ENCODE peak calls at places on chromosome X, in five cellular contexts. V, U, G, S and H are unnamed samples.
A peak's percentile ranks its signal among the peaks of the same experiment; 100 is the strongest.

GRCh38 chrX:134460861-134461218 is 875 bp downstream of the HPRT1 start:
- DNase-seq in V (no peak), U (no peak), G (no peak), S (no peak), H (no peak)

GRCh38 chrX:24282381-24283121 is 31.3 kb downstream of the SUPT20HL2 start:
- DNase-seq in V (no peak), U (no peak), G (no peak), S (no peak), H (peak; percentile 17)

GRCh38 chrX:20857746-20858145 is 516.5 kb upstream of the CNKSR2 start:
- DNase-seq in V (no peak), U (no peak), G (no peak), S (no peak), H (no peak)

GRCh38 chrX:138908577-138908976 is 197.1 kb upstream of the FGF13 start:
- DNase-seq in V (no peak), U (no peak), G (no peak), S (no peak), H (no peak)

GRCh38 chrX:2767631-2768455 is 16.0 kb downstream of the XG start:
- DNase-seq in V (no peak), U (peak; percentile 7), G (peak; percentile 65), S (no peak), H (peak; percentile 40)

GRCh38 chrX:437636-438390 is 51.1 kb upstream of the PPP2R3B start:
- DNase-seq in V (no peak), U (no peak), G (peak; percentile 41), S (no peak), H (no peak)

GRCh38 chrX:102715967-102716366 is 3.7 kb downstream of the GPRASP2 start:
- DNase-seq in V (no peak), U (no peak), G (no peak), S (no peak), H (no peak)

GRCh38 chrX:78527263-78527662 is 131.9 kb downstream of the RTL3 start:
- DNase-seq in V (no peak), U (no peak), G (no peak), S (no peak), H (no peak)

GRCh38 chrX:70360366-70360765 is 62.7 kb upstream of the GDPD2 start:
- DNase-seq in V (no peak), U (no peak), G (no peak), S (no peak), H (no peak)

GRCh38 chrX:149074429-149074828 is 430.7 kb downstream of the IDS start:
- DNase-seq in V (no peak), U (no peak), G (no peak), S (peak; percentile 81), H (no peak)

GRCh38 chrX:148024425-148025148 is 43.5 kb downstream of the FMR1NB start:
- DNase-seq in V (no peak), U (no peak), G (no peak), S (no peak), H (no peak)

GRCh38 chrX:151902813-151903591 is 9.7 kb upstream of the MAGEA4 start:
- DNase-seq in V (peak; percentile 4), U (peak; percentile 29), G (no peak), S (no peak), H (no peak)

GRCh38 chrX:130170752-130171445 is 863 bp upstream of the RAB33A start:
- DNase-seq in V (no peak), U (no peak), G (peak; percentile 56), S (no peak), H (no peak)

GRCh38 chrX:71909956-71910355 is 689 bp upstream of the NHSL2 start:
- DNase-seq in V (no peak), U (no peak), G (no peak), S (no peak), H (no peak)

GRCh38 chrX:27740933-27741332 is 66.9 kb upstream of the MAGEB10 start:
- DNase-seq in V (no peak), U (no peak), G (no peak), S (no peak), H (no peak)

GRCh38 chrX:104112326-104112951 is at the start of gene ZCCHC18:
- DNase-seq in V (peak; percentile 3), U (no peak), G (peak; percentile 47), S (peak; percentile 91), H (peak; percentile 25)

GRCh38 chrX:70504772-70505450 is 60.3 kb downstream of the DLG3 start:
- DNase-seq in V (no peak), U (no peak), G (no peak), S (no peak), H (no peak)

GRCh38 chrX:8783100-8784098 is 17.8 kb downstream of the FAM9A start:
- DNase-seq in V (no peak), U (no peak), G (no peak), S (no peak), H (peak; percentile 65)

GRCh38 chrX:19245711-19246269 is 97.9 kb upstream of the PDHA1 start:
- DNase-seq in V (no peak), U (no peak), G (no peak), S (no peak), H (no peak)

GRCh38 chrX:107669885-107670628 is 41.7 kb downstream of the PRPS1 start:
- DNase-seq in V (no peak), U (no peak), G (no peak), S (no peak), H (no peak)

GRCh38 chrX:43969504-43970501 is 3.4 kb downstream of the NDP start:
- DNase-seq in V (no peak), U (no peak), G (no peak), S (no peak), H (no peak)

GRCh38 chrX:69361286-69361926 is 142.7 kb upstream of the NALF2 start:
- DNase-seq in V (no peak), U (no peak), G (no peak), S (no peak), H (no peak)

GRCh38 chrX:46788902-46789301 is 30.0 kb upstream of the SLC9A7 start:
- DNase-seq in V (no peak), U (no peak), G (no peak), S (no peak), H (no peak)

GRCh38 chrX:133297284-133297683 is 79.1 kb upstream of the TFDP3 start:
- DNase-seq in V (no peak), U (no peak), G (no peak), S (no peak), H (no peak)

GRCh38 chrX:115408736-115409390 is 119.3 kb downstream of the LUZP4 start:
- DNase-seq in V (no peak), U (no peak), G (no peak), S (no peak), H (no peak)

GRCh38 chrX:14801136-14801535 is 71.7 kb downstream of the FANCB start:
- DNase-seq in V (no peak), U (no peak), G (no peak), S (no peak), H (no peak)

GRCh38 chrX:28586891-28587635 is at the start of gene IL1RAPL1:
- DNase-seq in V (peak; percentile 4), U (no peak), G (no peak), S (no peak), H (peak; percentile 12)

GRCh38 chrX:123088331-123088730 is 95.7 kb upstream of the GRIA3 start:
- DNase-seq in V (no peak), U (no peak), G (no peak), S (no peak), H (no peak)

GRCh38 chrX:123087326-123087725 is 96.8 kb upstream of the GRIA3 start:
- DNase-seq in V (no peak), U (no peak), G (no peak), S (no peak), H (no peak)

GRCh38 chrX:123086768-123087167 is 97.3 kb upstream of the GRIA3 start:
- DNase-seq in V (no peak), U (no peak), G (no peak), S (no peak), H (no peak)

GRCh38 chrX:123085311-123085940 is 98.7 kb upstream of the GRIA3 start:
- DNase-seq in V (no peak), U (no peak), G (no peak), S (no peak), H (no peak)

DNA sequence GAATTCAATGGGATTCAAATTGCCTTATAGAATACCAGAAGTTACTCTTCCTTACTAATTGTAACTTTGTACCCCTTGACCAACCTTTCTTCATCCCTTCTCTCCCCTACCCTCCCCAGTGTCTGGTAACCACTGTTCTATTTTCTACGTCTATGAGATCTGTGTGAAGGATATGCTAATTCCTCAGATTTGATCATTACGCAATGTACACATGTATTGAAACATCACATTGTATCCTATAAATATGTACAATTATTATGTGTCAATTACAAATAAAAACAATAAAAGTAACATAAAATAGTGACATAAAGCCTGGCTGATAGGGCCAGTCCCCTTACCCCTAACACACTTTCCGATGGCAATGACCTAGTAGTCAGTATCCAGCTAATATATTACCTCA is 95.1 kb upstream of the GRIA3 start:
- DNase-seq in V (no peak), U (no peak), G (no peak), S (no peak), H (no peak)
- H3K27me3 ChIP-seq in V (no peaks in the 10 kb centered on the region), U (no peaks in the 10 kb centered on the region), G (no peaks in the 10 kb centered on the region), S (no peaks in the 10 kb centered on the region), H (no peaks in the 10 kb centered on the region)

DNA sequence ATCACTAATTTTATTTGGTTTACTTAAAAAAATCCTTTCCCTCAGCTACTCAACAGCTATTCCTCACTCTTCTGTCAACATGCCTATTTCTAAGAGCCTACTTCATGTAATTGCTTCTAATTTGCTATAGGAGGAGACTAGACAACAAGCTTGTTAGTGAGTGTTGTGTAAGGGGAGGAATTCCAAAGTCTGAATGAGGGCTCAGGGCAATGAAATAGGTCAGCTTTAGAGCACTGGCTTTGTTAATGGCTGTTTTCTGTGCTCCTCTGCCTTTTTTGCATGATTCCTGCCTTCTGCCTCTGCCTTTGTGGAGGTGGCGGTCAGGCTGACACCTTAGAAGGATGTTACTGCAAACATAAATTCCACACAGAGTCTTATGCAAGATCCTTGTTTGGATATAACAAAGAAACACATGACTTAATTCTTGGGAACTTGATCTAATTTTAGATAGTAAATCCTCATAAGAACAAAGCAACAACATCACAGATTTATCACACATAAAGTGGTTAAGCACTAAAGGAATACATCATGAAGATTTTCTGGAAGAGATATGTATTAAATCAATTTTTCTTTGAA is 15.0 kb upstream of the PAGE1 start:
- DNase-seq in V (no peak), U (no peak), G (no peak), S (no peak), H (no peak)
- H3K36me3 ChIP-seq in V (no peaks in the 10 kb centered on the region), U (no peaks in the 10 kb centered on the region), G (no peaks in the 10 kb centered on the region), S (no peaks in the 10 kb centered on the region), H (no peaks in the 10 kb centered on the region)

GRCh38 chrX:22968494-22968893 is 31.3 kb upstream of the DDX53 start:
- DNase-seq in V (no peak), U (no peak), G (no peak), S (no peak), H (no peak)
- TF ChIP-seq CTCF in V (no peak), U (no peak), G (no peak), S (no peak), H (no peak)

DNA sequence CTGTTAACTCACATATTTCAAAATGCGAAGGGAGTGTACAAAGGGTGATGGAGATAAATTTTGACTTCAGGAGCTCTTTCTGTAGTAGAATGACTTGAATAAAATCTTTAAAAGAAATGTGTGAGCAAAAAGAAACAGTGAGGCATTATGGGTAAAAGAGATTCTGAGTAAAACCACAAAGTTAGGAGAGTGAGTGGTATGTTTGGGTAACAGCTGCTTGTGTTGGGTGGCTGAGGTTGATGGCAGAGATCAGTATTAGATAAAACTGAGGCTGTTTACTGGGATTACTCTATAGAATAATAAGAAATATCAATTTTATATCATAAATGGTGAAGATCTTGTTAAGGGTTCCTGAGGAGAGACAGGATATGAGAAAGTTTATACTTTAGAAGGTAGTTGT is 434.2 kb upstream of the AMOT start:
- DNase-seq in V (no peak), U (no peak), G (no peak), S (no peak), H (no peak)
- H3K27me3 ChIP-seq in V (no peaks in the 10 kb centered on the region), U (no peaks in the 10 kb centered on the region), G (no peaks in the 10 kb centered on the region), S (no peaks in the 10 kb centered on the region), H (no peaks in the 10 kb centered on the region)

GRCh38 chrX:53642326-53642725 is 44.2 kb downstream of the HUWE1 start:
- DNase-seq in V (no peak), U (no peak), G (no peak), S (no peak), H (no peak)
- H3K36me3 ChIP-seq in V (no peaks in the 10 kb centered on the region), U (peaks cover 18% of the 10 kb centered on the region), G (peaks cover 68% of the 10 kb centered on the region), S (peaks cover 70% of the 10 kb centered on the region), H (peaks cover under 1% of the 10 kb centered on the region)